ENCODE peak calls at places on chromosomes 5 and 9, in ten cellular contexts. D, G, Q, V, K, A, T, Z, E and M are unnamed samples.

GRCh38 chr5:81638471-81638870 is 112.4 kb downstream of the SSBP2 start:
- DNase-seq in D (no peak), G (no peak), Q (no peak), V (no peak), K (no peak), A (no peak), T (no peak), Z (no peak), E (no peak), M (no peak)

GRCh38 chr5:92838253-92838652 is 742.8 kb downstream of the NR2F1-AS1 start:
- DNase-seq in D (no peak), G (no peak), Q (no peak), V (no peak), K (no peak), A (no peak), T (peak), Z (peak), E (peak), M (peak)

GRCh38 chr5:176562189-176562588 is 13.0 kb downstream of the CDHR2 start:
- DNase-seq in D (no peak), G (no peak), Q (no peak), V (no peak), K (no peak), A (no peak), T (no peak), Z (no peak), E (no peak), M (no peak)

GRCh38 chr9:131125288-131126058 is at the start of gene NUP214:
- DNase-seq in D (peak), G (peak), Q (peak), V (peak), K (peak), A (peak), T (peak), Z (peak), E (peak), M (peak)

GRCh38 chr5:166979576-166979975 is 1311.9 kb upstream of the WWC1 start:
- DNase-seq in D (no peak), G (no peak), Q (no peak), V (no peak), K (no peak), A (no peak), T (no peak), Z (no peak), E (no peak), M (no peak)

GRCh38 chr5:127967323-127967982 is 116.1 kb upstream of the SLC12A2 start:
- DNase-seq in D (no peak), G (no peak), Q (no peak), V (no peak), K (no peak), A (no peak), T (no peak), Z (no peak), E (no peak), M (no peak)

GRCh38 chr5:98514106-98514665 is 259.3 kb upstream of the RGMB start:
- DNase-seq in D (no peak), G (no peak), Q (no peak), V (no peak), K (no peak), A (no peak), T (no peak), Z (no peak), E (no peak), M (no peak)

GRCh38 chr9:20048985-20049384 is 260.1 kb upstream of the SLC24A2 start:
- DNase-seq in D (no peak), G (no peak), Q (no peak), V (no peak), K (no peak), A (no peak), T (no peak), Z (no peak), E (no peak), M (no peak)

GRCh38 chr5:135394095-135394494 is 4.9 kb downstream of the MACROH2A1 start:
- DNase-seq in D (no peak), G (no peak), Q (no peak), V (no peak), K (no peak), A (no peak), T (no peak), Z (no peak), E (no peak), M (no peak)